ENCODE peak calls at places on chromosomes 13 and 19, in seven cellular contexts. D is IMR-90, X is H9, V is H1, L is mesenchymal stem cell, R is neuronal stem cell, B is trophoblast cell. Y is an unnamed sample.

GRCh38 chr19:36771275-36772231 is 1.1 kb downstream of the ZNF850 start:
- DNase-seq in D (peak; percentile 87), X (peak; percentile 84), V (peak; percentile 54), L (peak; percentile 92), R (peak; percentile 43), B (peak; percentile 92), Y (peak; percentile 95)

GRCh38 chr13:109465151-109465550 is 321.2 kb downstream of the IRS2 start:
- DNase-seq in D (peak; percentile 2), X (no peak), V (no peak), L (peak; percentile 34), R (no peak), B (no peak), Y (no peak)

GRCh38 chr19:5340637-5341447 is at the start of gene PTPRS:
- DNase-seq in D (peak; percentile 74), X (peak; percentile 88), V (peak; percentile 97), L (peak; percentile 75), R (peak; percentile 84), B (peak; percentile 79), Y (peak; percentile 91)

GRCh38 chr19:35689836-35690235 is 14.5 kb upstream of the ZBTB32 start:
- DNase-seq in D (no peak), X (no peak), V (no peak), L (no peak), R (no peak), B (peak; percentile 45), Y (no peak)

GRCh38 chr13:19158526-19158925 is 23.1 kb downstream of the TUBA3C start:
- DNase-seq in D (no peak), X (no peak), V (no peak), L (no peak), R (no peak), B (no peak), Y (no peak)

GRCh38 chr19:10551698-10552301 is 8.1 kb downstream of the ATG4D start:
- DNase-seq in D (no peak), X (peak; percentile 55), V (no peak), L (peak; percentile 52), R (no peak), B (peak; percentile 84), Y (peak; percentile 70)

GRCh38 chr13:113817860-113818691 is 45.8 kb downstream of the GAS6 start:
- DNase-seq in D (no peak), X (no peak), V (no peak), L (no peak), R (no peak), B (no peak), Y (no peak)

GRCh38 chr13:46575843-46576242 is 22.9 kb downstream of the LRCH1 start:
- DNase-seq in D (peak; percentile 89), X (no peak), V (no peak), L (peak; percentile 69), R (no peak), B (no peak), Y (no peak)

GRCh38 chr13:57632276-57633140 is 964 bp downstream of the PCDH17 start:
- DNase-seq in D (no peak), X (peak; percentile 64), V (peak; percentile 72), L (no peak), R (no peak), B (no peak), Y (peak; percentile 72)

GRCh38 chr19:13072206-13072898 is 30.3 kb downstream of the LYL1 start:
- DNase-seq in D (no peak), X (no peak), V (no peak), L (no peak), R (no peak), B (no peak), Y (no peak)

GRCh38 chr13:30818323-30818960 is 83.1 kb downstream of the ALOX5AP start:
- DNase-seq in D (peak; percentile 87), X (no peak), V (no peak), L (peak; percentile 91), R (no peak), B (no peak), Y (no peak)

GRCh38 chr19:40229926-40230417 is 3.5 kb upstream of the CCNP start:
- DNase-seq in D (no peak), X (no peak), V (no peak), L (no peak), R (no peak), B (peak; percentile 36), Y (no peak)

GRCh38 chr19:41426952-41427646 is at the start of gene B3GNT8:
- DNase-seq in D (peak; percentile 34), X (peak; percentile 93), V (peak; percentile 88), L (peak; percentile 77), R (peak; percentile 59), B (peak; percentile 29), Y (peak; percentile 94)
- H2BK120ac ChIP-seq in D (no peak within 1 kb of the TSS), X (no peak within 1 kb of the TSS), V (peak within 1 kb of the TSS; percentile 83), L (peak within 1 kb of the TSS; percentile 50), R (no peak within 1 kb of the TSS), B (peak within 1 kb of the TSS; percentile 25), Y (peak within 1 kb of the TSS; percentile 46)

GRCh38 chr13:28055362-28055761 is 45.0 kb downstream of the FLT3 start:
- DNase-seq in D (no peak), X (no peak), V (no peak), L (no peak), R (no peak), B (no peak), Y (no peak)
- H3K4me2 ChIP-seq in D (no peak overlapping the region), X (no peak overlapping the region), V (no peak overlapping the region), L (no peak overlapping the region), R (no peak overlapping the region), B (no peak overlapping the region), Y (no peak overlapping the region)

DNA sequence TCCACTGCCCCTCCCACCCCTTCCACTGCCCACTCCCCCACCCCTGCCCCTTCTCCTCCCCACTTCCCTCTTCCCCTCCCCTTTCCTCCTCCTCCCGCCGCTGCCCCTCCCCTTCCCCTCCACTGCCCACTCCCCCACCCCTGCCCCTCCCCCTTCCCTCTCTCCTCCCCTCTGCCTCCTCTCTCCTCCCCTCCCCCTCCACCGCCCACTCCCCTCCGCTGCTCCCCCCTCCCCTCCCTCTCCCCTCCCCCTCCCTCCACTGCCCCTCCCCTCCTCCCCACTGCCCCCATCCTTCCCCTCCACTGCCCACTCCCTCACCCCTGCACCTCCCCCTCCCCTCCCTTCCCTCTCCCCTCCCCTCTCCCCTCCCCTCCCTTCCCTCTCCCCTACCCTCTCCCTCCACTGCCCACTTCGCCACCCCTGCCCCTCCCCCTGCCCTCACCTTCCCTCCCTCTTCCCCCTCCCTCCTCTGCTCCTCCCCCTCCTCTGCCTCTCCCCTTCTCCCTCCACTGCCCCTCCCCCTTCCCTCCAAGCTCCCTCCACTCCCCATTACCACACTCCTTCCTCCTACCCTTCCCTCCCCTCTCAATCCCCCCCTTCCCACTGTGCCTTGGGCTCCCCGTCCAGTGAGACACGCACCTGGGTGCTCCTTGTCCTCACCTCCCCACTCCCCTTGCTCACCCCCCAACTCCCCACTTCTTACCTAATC is 21.9 kb downstream of the ATP8B3 start:
- DNase-seq in D (no peak), X (no peak), V (no peak), L (no peak), R (no peak), B (no peak), Y (no peak)
- H4K8ac ChIP-seq in D (no peak overlapping the region), X (no peak overlapping the region), V (no peak overlapping the region), L (no peak overlapping the region), R (no peak overlapping the region), B (no peak overlapping the region), Y (no peak overlapping the region)

DNA sequence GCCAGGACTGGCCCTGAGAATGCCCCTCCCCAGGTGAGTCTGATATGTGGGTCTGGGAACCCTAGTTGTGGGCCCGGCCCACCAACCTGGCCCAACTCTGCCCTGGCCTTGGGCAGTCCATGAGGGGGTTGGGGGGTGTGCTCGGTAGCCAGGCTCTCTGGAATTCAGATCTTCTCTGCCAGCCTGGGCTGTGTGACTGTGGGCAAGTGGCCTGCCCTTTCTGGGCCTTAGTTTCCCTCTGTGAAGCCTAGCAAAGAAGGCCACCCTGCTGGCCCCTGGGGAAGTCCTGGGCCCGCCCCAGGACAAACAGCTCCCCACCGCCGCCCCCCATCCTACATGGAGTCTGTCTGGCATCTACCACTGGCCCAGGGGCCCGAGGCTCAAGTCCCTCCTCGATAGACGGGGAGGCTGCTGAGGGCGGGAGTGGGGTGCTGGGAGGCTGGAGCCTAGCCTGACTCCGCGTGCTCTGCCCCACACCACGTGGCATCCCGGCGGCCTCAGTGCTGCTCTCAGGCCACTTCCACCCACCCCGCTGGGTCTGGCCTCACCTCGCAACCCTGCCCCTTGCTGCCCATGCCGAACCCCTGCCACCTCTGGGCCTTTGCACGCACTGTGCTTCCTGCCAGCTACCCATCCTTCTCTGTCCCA is 8.3 kb upstream of the TBXA2R start:
- DNase-seq in D (no peak), X (no peak), V (no peak), L (no peak), R (no peak), B (no peak), Y (no peak)
- H2BK120ac ChIP-seq in D (no peak overlapping the region), X (no peak overlapping the region), V (no peak overlapping the region), L (no peak overlapping the region), R (no peak overlapping the region), B (no peak overlapping the region), Y (no peak overlapping the region)

DNA sequence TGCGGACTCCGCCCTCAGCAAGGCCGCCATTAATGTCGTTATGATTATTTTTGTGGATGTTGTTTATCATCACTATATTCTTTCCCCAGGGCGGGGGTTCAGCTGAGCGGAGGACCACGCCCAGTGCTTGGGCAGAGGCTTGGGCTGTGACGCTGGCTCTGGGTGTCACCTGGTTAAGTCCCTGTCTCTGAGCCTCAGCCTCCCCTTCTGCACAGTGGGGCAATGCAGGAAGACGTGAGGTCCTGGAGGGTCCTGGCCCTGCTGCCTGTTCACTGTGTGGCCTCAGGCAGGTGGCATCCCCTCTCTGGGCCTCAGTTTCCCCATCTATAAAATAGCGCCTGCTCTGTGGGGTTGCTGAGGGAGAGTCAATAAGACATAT is 32.5 kb downstream of the NFIC start:
- DNase-seq in D (no peak), X (no peak), V (no peak), L (no peak), R (no peak), B (no peak), Y (no peak)
- H3K4me2 ChIP-seq in D (no peak overlapping the region), X (no peak overlapping the region), V (no peak overlapping the region), L (no peak overlapping the region), R (no peak overlapping the region), B (no peak overlapping the region), Y (no peak overlapping the region)

DNA sequence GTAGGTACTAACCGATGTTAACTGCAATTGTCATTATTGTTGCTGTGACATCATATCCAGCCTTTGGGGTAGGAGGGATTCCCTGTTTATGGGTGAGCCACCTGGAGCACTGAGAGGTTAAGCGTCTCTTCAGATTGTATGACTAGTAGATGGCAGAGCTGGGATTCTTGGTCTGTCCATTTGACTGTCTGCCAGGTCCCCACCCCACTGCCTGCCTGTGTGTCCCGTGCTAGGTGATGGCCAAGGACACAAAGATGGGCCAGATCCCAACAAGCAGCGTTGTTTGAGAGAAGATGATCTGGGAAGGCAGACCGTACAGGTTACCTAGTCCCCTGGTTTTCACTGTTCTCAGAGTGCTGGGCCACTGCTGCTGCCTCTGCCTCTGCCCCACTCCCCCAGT is 16.6 kb downstream of the PPP2R1A start:
- DNase-seq in D (no peak), X (no peak), V (no peak), L (no peak), R (no peak), B (no peak), Y (no peak)
- H4K8ac ChIP-seq in D (no peak overlapping the region), X (no peak overlapping the region), V (no peak overlapping the region), L (no peak overlapping the region), R (no peak overlapping the region), B (no peak overlapping the region), Y (no peak overlapping the region)

GRCh38 chr13:53499551-53499950 is 470.9 kb downstream of the OLFM4 start:
- DNase-seq in D (no peak), X (no peak), V (no peak), L (no peak), R (no peak), B (no peak), Y (no peak)

DNA sequence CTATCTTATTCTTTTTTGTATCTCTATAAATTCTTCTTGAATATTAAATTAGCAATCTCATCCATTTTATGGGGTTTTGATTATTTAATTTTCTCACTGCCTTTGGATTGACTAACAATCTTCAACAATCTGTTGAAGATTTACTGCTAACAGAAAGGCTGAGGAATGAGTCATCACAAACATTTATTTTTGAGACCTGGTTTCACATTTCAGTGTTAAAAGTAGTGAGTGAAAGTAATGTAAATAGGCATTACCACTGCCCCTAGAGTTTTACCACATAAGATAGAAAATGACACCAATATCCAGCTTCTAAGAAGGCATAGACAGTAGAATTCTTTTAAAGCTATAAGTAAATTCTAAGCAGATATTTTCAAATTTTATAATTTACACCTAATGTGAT is 472.8 kb downstream of the OLFM4 start:
- DNase-seq in D (no peak), X (no peak), V (no peak), L (no peak), R (no peak), B (no peak), Y (no peak)
- H2BK120ac ChIP-seq in D (no peak overlapping the region), X (no peak overlapping the region), V (no peak overlapping the region), L (no peak overlapping the region), R (no peak overlapping the region), B (no peak overlapping the region), Y (no peak overlapping the region)

Y was measured in mesendoderm.